ENCODE peak calls at places on chromosomes 3 and 15, in six cellular contexts. H is HuH-7, D is hippocampal formation, E is GM06990, K is fibroblast of the aortic adventitia, F is HT-29. Q is an unnamed sample.

GRCh38 chr15:37100109-37100873 is at the start of gene MEIS2:
- DNase-seq in H (peak; percentile 92), D (peak; percentile 84), E (peak; percentile 92), K (peak; percentile 95), F (peak; percentile 94), Q (peak; percentile 54)

GRCh38 chr3:42975456-42975855 is 3.7 kb upstream of the GASK1A start:
- DNase-seq in H (no peak), D (no peak), E (no peak), K (no peak), F (no peak), Q (no peak)

GRCh38 chr3:68893600-68894239 is 38.6 kb downstream of the TAFA4 start:
- DNase-seq in H (no peak), D (no peak), E (no peak), K (peak; percentile 68), F (peak; percentile 47), Q (no peak)

GRCh38 chr3:165827883-165828282 is 9.3 kb downstream of the BCHE start:
- DNase-seq in H (no peak), D (no peak), E (no peak), K (no peak), F (no peak), Q (no peak)

GRCh38 chr3:128236667-128237066 is 83.4 kb downstream of the EEFSEC start:
- DNase-seq in H (no peak), D (no peak), E (no peak), K (no peak), F (no peak), Q (no peak)

GRCh38 chr15:58742424-58743160 is 6.9 kb downstream of the ADAM10 start:
- DNase-seq in H (no peak), D (no peak), E (no peak), K (peak; percentile 71), F (no peak), Q (no peak)

GRCh38 chr3:150409125-150409526 is 1.0 kb downstream of the TSC22D2 start:
- DNase-seq in H (no peak), D (no peak), E (no peak), K (no peak), F (peak; percentile 66), Q (no peak)

GRCh38 chr3:45611619-45612018 is 17.1 kb downstream of the LIMD1 start:
- DNase-seq in H (no peak), D (peak; percentile 47), E (peak; percentile 24), K (no peak), F (no peak), Q (no peak)

GRCh38 chr3:174614046-174614445 is 245.1 kb upstream of the NAALADL2 start:
- DNase-seq in H (no peak), D (no peak), E (no peak), K (no peak), F (peak; percentile 23), Q (no peak)

GRCh38 chr15:26841941-26842340 is 24.9 kb upstream of the GABRA5 start:
- DNase-seq in H (no peak), D (no peak), E (no peak), K (no peak), F (no peak), Q (no peak)

GRCh38 chr3:21094686-21095085 is 656.3 kb downstream of the ZNF385D start:
- DNase-seq in H (no peak), D (no peak), E (no peak), K (no peak), F (no peak), Q (no peak)

Q was measured in stimulated activated naive CD8-positive, alpha-beta T cell treated with anti-CD3 and anti-CD28 coated beads, Interleukin-15, amount 100 ng/mL, for 72 hours.